ENCODE peak calls at places on chromosomes 13 and 19, in eight cellular contexts. One of them, this sample, is unnamed.

GRCh38 chr13:114007566-114007965 is 33.7 kb upstream of the C13orf46 start:
- DNase-seq in ovary: no peak
- DNase-seq in vagina: no peak
- DNase-seq in transverse colon: no peak
- DNase-seq in cardiac muscle cell: no peak
- DNase-seq in left ventricle myocardium inferior: peak; percentile 4
- DNase-seq in dorsolateral prefrontal cortex: peak; percentile 18
- DNase-seq in uterus: no peak
- DNase-seq in this sample: no peak

GRCh38 chr19:17260842-17261325 is 3.7 kb downstream of the USHBP1 start:
- DNase-seq in ovary: peak; percentile 68
- DNase-seq in vagina: no peak
- DNase-seq in transverse colon: peak; percentile 91
- DNase-seq in cardiac muscle cell: peak; percentile 82
- DNase-seq in left ventricle myocardium inferior: peak; percentile 78
- DNase-seq in dorsolateral prefrontal cortex: no peak
- DNase-seq in uterus: peak; percentile 76
- DNase-seq in this sample: peak; percentile 83

GRCh38 chr19:3979289-3979673 is 6.0 kb downstream of the EEF2 start:
- DNase-seq in ovary: peak; percentile 38
- DNase-seq in vagina: no peak
- DNase-seq in transverse colon: no peak
- DNase-seq in cardiac muscle cell: no peak
- DNase-seq in left ventricle myocardium inferior: no peak
- DNase-seq in dorsolateral prefrontal cortex: no peak
- DNase-seq in uterus: no peak
- DNase-seq in this sample: no peak

GRCh38 chr13:102769679-102770078 is 3.9 kb downstream of the TEX30 start:
- DNase-seq in ovary: no peak
- DNase-seq in vagina: no peak
- DNase-seq in transverse colon: no peak
- DNase-seq in cardiac muscle cell: no peak
- DNase-seq in left ventricle myocardium inferior: no peak
- DNase-seq in dorsolateral prefrontal cortex: no peak
- DNase-seq in uterus: no peak
- DNase-seq in this sample: no peak

GRCh38 chr13:99800951-99801350 is 170.6 kb downstream of the ZIC5 start:
- DNase-seq in ovary: no peak
- DNase-seq in vagina: no peak
- DNase-seq in transverse colon: no peak
- DNase-seq in cardiac muscle cell: no peak
- DNase-seq in left ventricle myocardium inferior: no peak
- DNase-seq in dorsolateral prefrontal cortex: no peak
- DNase-seq in uterus: no peak
- DNase-seq in this sample: no peak

GRCh38 chr13:37047032-37047431 is 12.5 kb downstream of the SUPT20H start:
- DNase-seq in ovary: no peak
- DNase-seq in vagina: no peak
- DNase-seq in transverse colon: no peak
- DNase-seq in cardiac muscle cell: no peak
- DNase-seq in left ventricle myocardium inferior: no peak
- DNase-seq in dorsolateral prefrontal cortex: no peak
- DNase-seq in uterus: no peak
- DNase-seq in this sample: no peak

GRCh38 chr19:29507081-29507860 is 18.5 kb upstream of the VSTM2B start:
- DNase-seq in ovary: no peak
- DNase-seq in vagina: no peak
- DNase-seq in transverse colon: no peak
- DNase-seq in cardiac muscle cell: no peak
- DNase-seq in left ventricle myocardium inferior: no peak
- DNase-seq in dorsolateral prefrontal cortex: peak; percentile 34
- DNase-seq in uterus: no peak
- DNase-seq in this sample: no peak

GRCh38 chr13:86601351-86601750 is 802.1 kb upstream of the SLITRK6 start:
- DNase-seq in ovary: no peak
- DNase-seq in vagina: no peak
- DNase-seq in transverse colon: no peak
- DNase-seq in cardiac muscle cell: no peak
- DNase-seq in left ventricle myocardium inferior: no peak
- DNase-seq in dorsolateral prefrontal cortex: no peak
- DNase-seq in uterus: no peak
- DNase-seq in this sample: no peak

GRCh38 chr19:5477451-5478215 is 22.4 kb downstream of the ZNRF4 start:
- DNase-seq in ovary: no peak
- DNase-seq in vagina: no peak
- DNase-seq in transverse colon: no peak
- DNase-seq in cardiac muscle cell: no peak
- DNase-seq in left ventricle myocardium inferior: no peak
- DNase-seq in dorsolateral prefrontal cortex: no peak
- DNase-seq in uterus: no peak
- DNase-seq in this sample: no peak

GRCh38 chr13:30797847-30798246 is 62.5 kb downstream of the ALOX5AP start:
- DNase-seq in ovary: no peak
- DNase-seq in vagina: no peak
- DNase-seq in transverse colon: no peak
- DNase-seq in cardiac muscle cell: no peak
- DNase-seq in left ventricle myocardium inferior: no peak
- DNase-seq in dorsolateral prefrontal cortex: no peak
- DNase-seq in uterus: no peak
- DNase-seq in this sample: no peak

DNA sequence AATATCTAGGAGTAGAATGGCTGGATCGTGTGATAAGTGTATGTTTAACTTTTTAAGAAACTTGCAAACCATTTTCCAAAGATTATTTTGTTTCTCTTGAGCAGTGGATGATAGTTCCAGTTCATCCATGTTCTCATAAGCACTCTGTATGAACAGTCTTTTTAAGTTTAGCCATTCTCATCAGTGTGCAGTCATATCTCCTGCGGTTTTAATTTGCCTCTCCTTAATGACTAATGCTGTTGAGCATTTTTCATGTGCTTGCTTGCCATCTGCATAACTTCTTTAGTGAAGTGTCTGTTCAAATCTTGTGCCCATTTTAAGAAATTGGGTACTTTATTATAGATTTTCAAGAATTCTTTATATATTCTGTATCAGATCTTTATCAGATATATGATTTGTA is 58.6 kb downstream of the WASF3 start:
- DNase-seq in ovary: no peak
- DNase-seq in vagina: no peak
- DNase-seq in transverse colon: no peak
- DNase-seq in cardiac muscle cell: no peak
- DNase-seq in left ventricle myocardium inferior: no peak
- DNase-seq in dorsolateral prefrontal cortex: no peak
- DNase-seq in uterus: no peak
- DNase-seq in this sample: no peak
- H3K4me3 ChIP-seq in ovary: no peak overlapping the region
- H3K4me3 ChIP-seq in vagina: no peak overlapping the region
- H3K4me3 ChIP-seq in transverse colon: no peak overlapping the region
- H3K4me3 ChIP-seq in cardiac muscle cell: no peak overlapping the region
- H3K4me3 ChIP-seq in left ventricle myocardium inferior: no peak overlapping the region
- H3K4me3 ChIP-seq in dorsolateral prefrontal cortex: no peak overlapping the region
- H3K4me3 ChIP-seq in uterus: no peak overlapping the region
- H3K4me3 ChIP-seq in this sample: no peak overlapping the region

GRCh38 chr19:49952475-49952829 is 8.5 kb downstream of the SIGLEC11 start:
- DNase-seq in ovary: no peak
- DNase-seq in vagina: no peak
- DNase-seq in transverse colon: no peak
- DNase-seq in cardiac muscle cell: no peak
- DNase-seq in left ventricle myocardium inferior: no peak
- DNase-seq in dorsolateral prefrontal cortex: no peak
- DNase-seq in uterus: no peak
- DNase-seq in this sample: no peak
- TF ChIP-seq CTCF in ovary: no peak
- TF ChIP-seq CTCF in vagina: no peak
- TF ChIP-seq CTCF in transverse colon: no peak
- TF ChIP-seq CTCF in cardiac muscle cell: no peak
- TF ChIP-seq CTCF in left ventricle myocardium inferior: no peak
- TF ChIP-seq CTCF in dorsolateral prefrontal cortex: no peak
- TF ChIP-seq CTCF in uterus: no peak
- TF ChIP-seq CTCF in this sample: no peak

GRCh38 chr19:10618846-10619245 is 6.5 kb upstream of the SLC44A2 start:
- DNase-seq in ovary: no peak
- DNase-seq in vagina: no peak
- DNase-seq in transverse colon: no peak
- DNase-seq in cardiac muscle cell: no peak
- DNase-seq in left ventricle myocardium inferior: no peak
- DNase-seq in dorsolateral prefrontal cortex: no peak
- DNase-seq in uterus: no peak
- DNase-seq in this sample: no peak

GRCh38 chr19:10621966-10622365 is 3.4 kb upstream of the SLC44A2 start:
- DNase-seq in ovary: no peak
- DNase-seq in vagina: no peak
- DNase-seq in transverse colon: no peak
- DNase-seq in cardiac muscle cell: no peak
- DNase-seq in left ventricle myocardium inferior: no peak
- DNase-seq in dorsolateral prefrontal cortex: no peak
- DNase-seq in uterus: no peak
- DNase-seq in this sample: no peak

GRCh38 chr19:10620786-10621185 is 4.6 kb upstream of the SLC44A2 start:
- DNase-seq in ovary: no peak
- DNase-seq in vagina: no peak
- DNase-seq in transverse colon: no peak
- DNase-seq in cardiac muscle cell: no peak
- DNase-seq in left ventricle myocardium inferior: no peak
- DNase-seq in dorsolateral prefrontal cortex: no peak
- DNase-seq in uterus: no peak
- DNase-seq in this sample: no peak

GRCh38 chr19:10615429-10616023 is 9.8 kb upstream of the SLC44A2 start:
- DNase-seq in ovary: no peak
- DNase-seq in vagina: no peak
- DNase-seq in transverse colon: no peak
- DNase-seq in cardiac muscle cell: no peak
- DNase-seq in left ventricle myocardium inferior: no peak
- DNase-seq in dorsolateral prefrontal cortex: no peak
- DNase-seq in uterus: no peak
- DNase-seq in this sample: no peak

DNA sequence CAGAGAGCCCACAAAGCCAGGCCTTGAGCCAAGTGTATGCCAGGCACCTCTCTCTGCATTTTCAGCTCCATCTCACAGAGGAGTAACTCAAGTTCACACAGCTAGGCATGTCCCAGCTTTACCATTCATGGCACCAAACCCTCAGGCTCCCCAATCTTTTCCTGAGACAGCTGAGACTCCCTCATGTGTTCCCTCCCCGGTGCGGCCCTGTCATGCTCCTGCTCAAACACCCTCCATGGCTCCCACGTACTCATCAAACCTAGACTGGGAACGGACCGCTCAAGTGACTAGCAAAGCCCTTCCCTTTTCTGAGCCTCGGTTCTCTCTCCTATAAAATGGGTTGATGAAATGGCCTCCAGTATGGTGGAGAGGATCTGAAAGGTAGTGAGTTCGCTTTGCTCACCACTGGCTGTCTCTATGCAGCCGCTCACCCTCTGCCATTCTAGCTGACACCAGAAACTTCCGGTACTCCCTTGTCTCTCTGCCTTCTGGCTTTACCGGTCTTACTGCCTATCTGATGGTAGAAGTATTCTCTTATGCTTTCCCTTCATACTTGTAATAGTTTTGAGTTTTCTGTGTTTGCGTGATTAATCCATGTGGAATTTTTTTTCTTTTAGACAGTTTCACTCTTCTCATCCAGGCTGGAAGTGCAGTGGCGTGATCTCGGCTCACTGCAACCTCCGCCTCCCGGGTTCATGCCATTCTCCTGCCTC is 7.8 kb upstream of the SLC44A2 start:
- DNase-seq in ovary: no peak
- DNase-seq in vagina: no peak
- DNase-seq in transverse colon: no peak
- DNase-seq in cardiac muscle cell: no peak
- DNase-seq in left ventricle myocardium inferior: no peak
- DNase-seq in dorsolateral prefrontal cortex: no peak
- DNase-seq in uterus: no peak
- DNase-seq in this sample: no peak
- H3K4me3 ChIP-seq in ovary: no peak overlapping the region
- H3K4me3 ChIP-seq in vagina: no peak overlapping the region
- H3K4me3 ChIP-seq in transverse colon: no peak overlapping the region
- H3K4me3 ChIP-seq in cardiac muscle cell: no peak overlapping the region
- H3K4me3 ChIP-seq in left ventricle myocardium inferior: no peak overlapping the region
- H3K4me3 ChIP-seq in dorsolateral prefrontal cortex: no peak overlapping the region
- H3K4me3 ChIP-seq in uterus: no peak overlapping the region
- H3K4me3 ChIP-seq in this sample: no peak overlapping the region

DNA sequence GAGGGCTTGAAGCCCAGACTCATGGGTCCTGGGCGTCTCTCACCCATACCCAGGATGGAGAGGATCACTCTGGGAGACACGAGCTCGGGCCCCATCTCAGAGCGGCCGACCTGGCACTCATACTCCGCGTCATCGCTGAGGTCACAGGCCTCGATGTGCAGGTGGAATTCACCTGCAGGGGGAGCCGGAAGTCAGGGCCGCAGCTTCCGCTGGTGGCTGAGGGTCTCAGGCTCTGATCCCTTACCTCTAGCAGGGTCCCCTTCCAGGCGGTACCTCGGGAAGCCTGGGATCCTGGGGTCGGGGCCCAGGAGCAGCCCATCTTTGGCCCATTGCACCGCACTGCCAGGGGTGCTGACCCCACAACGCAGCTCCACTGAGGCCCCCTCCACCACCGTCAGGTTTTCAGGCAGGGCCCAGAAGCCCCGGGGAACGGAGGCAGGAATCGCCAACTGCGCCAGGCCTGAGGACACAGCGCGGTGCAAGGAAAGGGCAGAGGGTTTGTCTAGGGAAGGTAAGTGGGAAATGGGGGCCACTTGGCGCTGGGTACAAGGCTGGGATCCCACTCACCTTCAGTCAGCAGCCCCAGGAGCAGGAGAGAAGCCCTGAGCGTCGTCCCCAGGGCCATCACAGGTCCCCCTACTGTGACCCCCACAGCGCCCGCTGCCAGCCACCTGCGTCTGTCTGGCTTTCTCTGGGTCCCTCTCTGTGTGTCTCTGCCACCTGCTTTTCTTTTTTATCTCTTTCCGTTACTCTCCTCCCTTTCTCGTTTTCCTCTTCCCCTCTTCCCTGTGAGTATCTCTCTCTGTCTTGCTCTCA is 883 bp downstream of the NPHS1 start:
- DNase-seq in ovary: no peak
- DNase-seq in vagina: no peak
- DNase-seq in transverse colon: no peak
- DNase-seq in cardiac muscle cell: peak; percentile 56
- DNase-seq in left ventricle myocardium inferior: no peak
- DNase-seq in dorsolateral prefrontal cortex: no peak
- DNase-seq in uterus: no peak
- DNase-seq in this sample: no peak
- TF ChIP-seq CTCF in ovary: no peak
- TF ChIP-seq CTCF in vagina: no peak
- TF ChIP-seq CTCF in transverse colon: no peak
- TF ChIP-seq CTCF in cardiac muscle cell: peak; percentile 2
- TF ChIP-seq CTCF in left ventricle myocardium inferior: no peak
- TF ChIP-seq CTCF in dorsolateral prefrontal cortex: no peak
- TF ChIP-seq CTCF in uterus: no peak
- TF ChIP-seq CTCF in this sample: peak; percentile 13

DNA sequence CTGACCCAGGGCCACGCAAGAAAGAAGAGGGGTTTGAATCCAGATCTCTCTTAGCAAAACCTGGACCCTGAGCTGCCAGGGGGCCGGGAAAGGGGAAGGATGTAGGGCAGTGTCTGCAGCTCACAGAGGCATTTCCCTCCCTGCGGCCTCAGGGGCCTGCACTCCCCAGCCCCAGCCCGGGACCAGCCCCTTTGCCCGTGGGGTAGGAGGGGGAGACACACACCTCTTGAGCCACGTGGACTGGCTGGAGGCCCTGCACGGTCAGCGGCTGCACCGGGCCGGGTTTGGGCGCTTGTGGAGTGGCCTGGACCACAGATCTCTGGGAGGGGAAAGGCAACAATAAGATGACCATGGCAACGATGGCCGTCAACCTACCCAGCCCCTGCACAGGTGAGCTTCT is 26.9 kb downstream of the RFX1 start:
- DNase-seq in ovary: no peak
- DNase-seq in vagina: no peak
- DNase-seq in transverse colon: no peak
- DNase-seq in cardiac muscle cell: no peak
- DNase-seq in left ventricle myocardium inferior: no peak
- DNase-seq in dorsolateral prefrontal cortex: no peak
- DNase-seq in uterus: no peak
- DNase-seq in this sample: no peak
- H3K4me3 ChIP-seq in ovary: peak overlapping the region; percentile 55
- H3K4me3 ChIP-seq in vagina: peak overlapping the region; percentile 58
- H3K4me3 ChIP-seq in transverse colon: peak overlapping the region; percentile 48
- H3K4me3 ChIP-seq in cardiac muscle cell: peak overlapping the region; percentile 28
- H3K4me3 ChIP-seq in left ventricle myocardium inferior: peak overlapping the region; percentile 71
- H3K4me3 ChIP-seq in dorsolateral prefrontal cortex: peak overlapping the region; percentile 47
- H3K4me3 ChIP-seq in uterus: peak overlapping the region; percentile 26
- H3K4me3 ChIP-seq in this sample: no peak overlapping the region

This sample was measured in GM06990.